ENCODE peak calls at places on chromosomes 13 and 19, in four cellular contexts. X is stimulated activated CD4-positive, alpha-beta T cell treated with anti-CD3 and anti-CD28 coated beads, Interleukin-4, amount 100 ng/mL, for 48 hours; I is lower lobe of right lung; S is amygdala. N is an unnamed sample.

GRCh38 chr19:50486823-50487515 is 10.3 kb upstream of the GARIN5A start:
- DNase-seq in X (peak; percentile 56), I (peak; percentile 63), S (peak; percentile 28), N (no peak)

GRCh38 chr19:49677901-49678674 is 1.0 kb downstream of the PRMT1 start:
- DNase-seq in X (peak; percentile 77), I (peak; percentile 79), S (peak; percentile 38), N (peak; percentile 52)

GRCh38 chr13:31101511-31102170 is 60.1 kb downstream of the HSPH1 start:
- DNase-seq in X (no peak), I (no peak), S (no peak), N (no peak)

GRCh38 chr13:114313061-114313860 is 1.0 kb upstream of the CHAMP1 start:
- DNase-seq in X (peak; percentile 44), I (no peak), S (no peak), N (no peak)

GRCh38 chr13:113669871-113670341 is 2.9 kb downstream of the GRK1 start:
- DNase-seq in X (no peak), I (peak; percentile 39), S (no peak), N (no peak)

GRCh38 chr13:31477961-31478360 is 261.4 kb upstream of the RXFP2 start:
- DNase-seq in X (no peak), I (no peak), S (no peak), N (no peak)

GRCh38 chr19:45179063-45179847 is 671 bp downstream of the BLOC1S3 start:
- DNase-seq in X (peak; percentile 33), I (peak; percentile 68), S (no peak), N (no peak)

GRCh38 chr19:23273022-23273593 is 22.9 kb upstream of the ZNF724 start:
- DNase-seq in X (no peak), I (no peak), S (no peak), N (no peak)

GRCh38 chr13:85651440-85651839 is 147.8 kb downstream of the SLITRK6 start:
- DNase-seq in X (no peak), I (no peak), S (no peak), N (no peak)

GRCh38 chr19:17680235-17680722 is 7.9 kb downstream of the UNC13A start:
- DNase-seq in X (peak; percentile 26), I (peak; percentile 83), S (peak; percentile 47), N (peak; percentile 24)

GRCh38 chr13:51806571-51806970 is 2.6 kb upstream of the DHRS12 start:
- DNase-seq in X (no peak), I (no peak), S (no peak), N (peak; percentile 28)

GRCh38 chr13:113547248-113547971 is 37.1 kb upstream of the TFDP1 start:
- DNase-seq in X (no peak), I (peak; percentile 28), S (no peak), N (no peak)

GRCh38 chr19:1072371-1073015 is 5.5 kb downstream of the ARHGAP45 start:
- DNase-seq in X (no peak), I (no peak), S (no peak), N (no peak)

GRCh38 chr13:49063526-49063925 is 87.8 kb downstream of the FNDC3A start:
- DNase-seq in X (no peak), I (no peak), S (no peak), N (no peak)

GRCh38 chr19:44689290-44690130 is 9.4 kb upstream of the CEACAM16 start:
- DNase-seq in X (peak; percentile 77), I (peak; percentile 84), S (peak; percentile 38), N (peak; percentile 48)